ENCODE peak calls at places on chromosomes 11 and 22, in nine cellular contexts. F is fibroblast of lung; W is stimulated activated CD4-positive, alpha-beta T cell treated with anti-CD3 and anti-CD28 coated beads, Interleukin-1b, Interleukin-23, amount 100 ng/mL, for 4 hours; J is GM12891; N is substantia nigra; P is kidney tubule cell; K is cardiac muscle cell; M is H7; B is upper lobe of left lung. U is an unnamed sample.

GRCh38 chr22:29816539-29816938 is 21.5 kb downstream of the ASCC2 start:
- DNase-seq in J (no peak), F (peak; percentile 47), K (no peak), M (no peak), W (no peak), B (no peak), P (no peak), N (no peak), U (no peak)

GRCh38 chr11:11910541-11910940 is 68.8 kb downstream of the USP47 start:
- DNase-seq in K (no peak), M (no peak), N (no peak), B (no peak), J (no peak), P (no peak), F (no peak), W (no peak), U (no peak)

GRCh38 chr22:44309137-44309536 is 3.6 kb downstream of the SHISAL1 start:
- DNase-seq in B (no peak), K (no peak), N (no peak), W (no peak), J (no peak), F (peak; percentile 89), P (peak; percentile 89), M (no peak), U (peak; percentile 90)

GRCh38 chr22:36562261-36562835 is 33.4 kb upstream of the EIF3D start:
- DNase-seq in F (peak; percentile 18), W (no peak), J (no peak), M (peak; percentile 60), K (no peak), N (no peak), P (peak; percentile 42), B (no peak), U (no peak)

GRCh38 chr11:128530119-128531091 is 57.0 kb downstream of the ETS1 start:
- DNase-seq in F (peak; percentile 99), W (no peak), B (no peak), K (no peak), J (no peak), P (peak; percentile 57), N (no peak), M (no peak), U (peak; percentile 79)

GRCh38 chr11:116192509-116193206 is 580.1 kb downstream of the BUD13 start:
- DNase-seq in F (no peak), M (peak; percentile 57), K (peak; percentile 10), B (no peak), W (no peak), J (no peak), P (peak; percentile 22), N (no peak), U (no peak)

GRCh38 chr11:61816736-61817455 is at the start of gene FADS1:
- DNase-seq in N (peak; percentile 89), K (peak; percentile 99), M (peak; percentile 97), W (peak; percentile 49), B (peak; percentile 96), J (peak; percentile 84), F (peak; percentile 96), P (peak; percentile 94), U (peak; percentile 78)

GRCh38 chr11:45663486-45664375 is 1.7 kb downstream of the CHST1 start:
- DNase-seq in M (no peak), K (no peak), N (no peak), F (no peak), P (peak; percentile 35), J (no peak), B (no peak), W (no peak), U (no peak)

GRCh38 chr11:66609951-66610617 is 6.3 kb upstream of the RBM14 start:
- DNase-seq in J (no peak), N (no peak), F (no peak), B (no peak), P (no peak), M (no peak), W (no peak), K (no peak), U (no peak)

GRCh38 chr11:78374917-78375316 is 42.7 kb downstream of the GAB2 start:
- DNase-seq in J (no peak), P (no peak), M (no peak), F (no peak), N (no peak), B (no peak), W (no peak), K (no peak), U (no peak)

GRCh38 chr11:18495268-18495667 is 31.5 kb downstream of the TSG101 start:
- DNase-seq in N (no peak), K (no peak), W (no peak), F (no peak), M (no peak), J (no peak), P (no peak), B (no peak), U (no peak)

GRCh38 chr22:44037519-44038370 is 13.6 kb downstream of the PARVB start:
- DNase-seq in K (no peak), N (no peak), W (no peak), B (no peak), P (peak; percentile 94), F (peak; percentile 94), J (no peak), M (no peak), U (peak; percentile 88)

GRCh38 chr11:34552270-34552669 is 38.7 kb upstream of the ELF5 start:
- DNase-seq in J (no peak), K (no peak), W (no peak), M (no peak), B (peak; percentile 33), F (no peak), P (no peak), N (no peak), U (no peak)

GRCh38 chr11:2276280-2276998 is 6.1 kb upstream of the ASCL2 start:
- DNase-seq in J (no peak), W (no peak), P (no peak), B (no peak), F (no peak), K (no peak), M (no peak), N (no peak), U (no peak)

GRCh38 chr11:69364901-69365300 is 70.9 kb downstream of the MYEOV start:
- DNase-seq in B (no peak), P (no peak), J (no peak), N (no peak), W (no peak), M (no peak), F (peak; percentile 82), K (no peak), U (no peak)

GRCh38 chr11:65132988-65133700 is 1.2 kb downstream of the SYVN1 start:
- DNase-seq in B (peak; percentile 90), J (no peak), F (no peak), M (peak; percentile 91), K (no peak), W (peak; percentile 34), P (peak; percentile 80), N (no peak), U (peak; percentile 57)

GRCh38 chr11:3942160-3942955 is 86.9 kb downstream of the STIM1 start:
- DNase-seq in F (no peak), M (no peak), K (no peak), W (no peak), B (no peak), J (no peak), P (no peak), N (no peak), U (no peak)

GRCh38 chr22:39205344-39206021 is 39.3 kb downstream of the PDGFB start:
- DNase-seq in F (peak; percentile 67), B (no peak), K (no peak), J (no peak), P (peak; percentile 82), M (no peak), N (no peak), W (no peak), U (peak; percentile 48)

GRCh38 chr11:119051440-119052162 is 5.4 kb downstream of the HYOU1 start:
- DNase-seq in J (peak; percentile 40), K (no peak), F (no peak), W (no peak), B (no peak), P (no peak), M (no peak), N (no peak), U (no peak)

U was measured in foreskin keratinocyte.